ENCODE peak calls at places on chromosomes 7 and 10, in five cellular contexts. O, C, B, L and M are unnamed samples.

GRCh38 chr7:105315357-105315756 is 73.4 kb downstream of the SRPK2 start:
- DNase-seq in O (no peak), C (no peak), B (no peak), L (no peak), M (peak; percentile 35)

GRCh38 chr10:50981385-50981784 is 92.9 kb upstream of the PRKG1 start:
- DNase-seq in O (no peak), C (no peak), B (no peak), L (no peak), M (no peak)

GRCh38 chr7:140519007-140519399 is 39.7 kb upstream of the MKRN1 start:
- DNase-seq in O (no peak), C (no peak), B (no peak), L (no peak), M (no peak)

GRCh38 chr7:134669845-134670373 is 23.3 kb downstream of the BPGM start:
- DNase-seq in O (peak; percentile 92), C (peak; percentile 57), B (no peak), L (no peak), M (peak; percentile 78)

GRCh38 chr10:4981722-4982471 is 18.7 kb downstream of the AKR1C1 start:
- DNase-seq in O (peak; percentile 70), C (peak; percentile 29), B (no peak), L (peak; percentile 2), M (peak; percentile 69)

GRCh38 chr10:26505491-26505890 is 67.3 kb downstream of the APBB1IP start:
- DNase-seq in O (no peak), C (no peak), B (no peak), L (no peak), M (no peak)

GRCh38 chr10:33133557-33133956 is 175.5 kb upstream of the ITGB1 start:
- DNase-seq in O (no peak), C (no peak), B (no peak), L (no peak), M (no peak)

GRCh38 chr7:39379416-39379815 is 186.8 kb upstream of the YAE1 start:
- DNase-seq in O (no peak), C (no peak), B (no peak), L (no peak), M (no peak)

GRCh38 chr7:142477079-142477651 is 219.3 kb upstream of the PRSS58 start:
- DNase-seq in O (peak; percentile 58), C (no peak), B (no peak), L (no peak), M (peak; percentile 72)

GRCh38 chr7:127585044-127585953 is at the start of gene GCC1:
- DNase-seq in O (peak; percentile 91), C (peak; percentile 93), B (peak; percentile 94), L (peak; percentile 98), M (peak; percentile 84)

GRCh38 chr7:87806150-87806549 is 70.0 kb downstream of the SLC25A40 start:
- DNase-seq in O (no peak), C (no peak), B (no peak), L (no peak), M (no peak)

GRCh38 chr7:22726849-22727792 is at the start of gene IL6:
- DNase-seq in O (peak; percentile 96), C (peak; percentile 79), B (peak; percentile 89), L (peak; percentile 14), M (peak; percentile 98)

GRCh38 chr7:82343716-82344115 is 99.9 kb downstream of the CACNA2D1 start:
- DNase-seq in O (no peak), C (no peak), B (no peak), L (no peak), M (no peak)

GRCh38 chr7:142478479-142479220 is 220.8 kb upstream of the PRSS58 start:
- DNase-seq in O (peak; percentile 65), C (no peak), B (no peak), L (no peak), M (peak; percentile 74)

GRCh38 chr10:117689566-117689965 is 147.0 kb downstream of the EMX2 start:
- DNase-seq in O (no peak), C (no peak), B (no peak), L (no peak), M (no peak)

DNA sequence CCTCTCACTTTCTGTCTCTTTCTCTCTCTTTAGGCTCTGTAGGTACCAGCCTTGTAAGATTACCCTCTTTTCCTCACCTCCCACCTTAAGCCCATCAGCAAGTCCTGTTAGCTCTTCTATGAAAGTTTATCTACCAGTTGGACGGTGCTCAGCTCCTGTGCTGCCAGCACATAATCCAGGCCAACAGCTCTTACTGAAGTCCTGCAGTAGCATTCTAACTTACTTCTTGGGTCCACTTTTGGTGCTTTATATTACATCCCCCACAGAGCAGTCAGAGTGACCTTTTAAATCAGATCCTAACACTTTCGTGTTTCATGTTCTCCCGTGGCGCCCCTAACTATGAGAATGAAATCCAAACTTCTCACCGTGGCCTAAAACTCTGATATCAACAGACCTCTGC is 38.9 kb upstream of the ITGA8 start:
- DNase-seq in O (no peak), C (no peak), B (no peak), L (no peak), M (no peak)
- TF ChIP-seq CTCF in O (no peak), C (no peak), B (no peak), L (no peak), M (no peak)

GRCh38 chr10:75857896-75858295 is 426.5 kb downstream of the LRMDA start:
- DNase-seq in O (no peak), C (no peak), B (no peak), L (no peak), M (no peak)

GRCh38 chr10:75857269-75857846 is 425.9 kb downstream of the LRMDA start:
- DNase-seq in O (no peak), C (no peak), B (no peak), L (no peak), M (no peak)

GRCh38 chr10:75858357-75858756 is 426.9 kb downstream of the LRMDA start:
- DNase-seq in O (no peak), C (no peak), B (no peak), L (no peak), M (no peak)

GRCh38 chr10:75851946-75852345 is 420.5 kb downstream of the LRMDA start:
- DNase-seq in O (no peak), C (no peak), B (no peak), L (no peak), M (no peak)

GRCh38 chr10:75853085-75853484 is 421.7 kb downstream of the LRMDA start:
- DNase-seq in O (peak; percentile 6), C (no peak), B (no peak), L (no peak), M (peak; percentile 8)
- TF ChIP-seq CTCF in O (peak; percentile 38), C (no peak), B (no peak), L (peak; percentile 29), M (peak; percentile 50)

GRCh38 chr10:111765216-111765615 is 418.3 kb downstream of the GPAM start:
- DNase-seq in O (no peak), C (no peak), B (no peak), L (no peak), M (no peak)

GRCh38 chr10:111766464-111766863 is 417.1 kb downstream of the GPAM start:
- DNase-seq in O (no peak), C (no peak), B (no peak), L (no peak), M (no peak)

GRCh38 chr10:111756541-111757061 is 427.0 kb downstream of the GPAM start:
- DNase-seq in O (no peak), C (no peak), B (no peak), L (peak; percentile 53), M (peak; percentile 69)

GRCh38 chr10:111758593-111758992 is 425.0 kb downstream of the GPAM start:
- DNase-seq in O (no peak), C (no peak), B (no peak), L (no peak), M (no peak)

GRCh38 chr10:111762114-111762513 is 421.5 kb downstream of the GPAM start:
- DNase-seq in O (no peak), C (no peak), B (no peak), L (no peak), M (peak; percentile 8)
- TF ChIP-seq CTCF in O (no peak), C (no peak), B (no peak), L (no peak), M (no peak)

DNA sequence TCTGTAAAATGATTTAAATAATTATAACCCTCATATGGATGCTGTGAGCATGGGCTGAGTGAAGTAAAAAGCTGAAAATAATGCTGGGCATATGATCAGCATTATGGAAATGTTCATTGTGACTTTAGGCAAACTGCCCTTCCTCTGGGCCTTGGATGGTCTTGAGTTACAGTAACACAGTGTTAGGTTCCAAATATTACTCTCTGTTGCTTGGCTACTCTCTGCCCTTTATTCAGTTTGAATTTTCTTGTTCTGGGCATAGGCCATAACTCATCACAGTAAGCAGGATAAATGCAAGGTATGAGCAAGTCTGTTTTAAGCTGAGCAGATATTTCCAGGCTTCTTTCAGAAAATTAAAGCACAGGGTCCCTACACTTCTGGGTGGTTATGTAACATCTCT is 868.0 kb downstream of the KCNMA1 start:
- DNase-seq in O (no peak), C (no peak), B (no peak), L (no peak), M (no peak)
- TF ChIP-seq CTCF in O (no peak), C (no peak), B (no peak), L (no peak), M (no peak)

DNA sequence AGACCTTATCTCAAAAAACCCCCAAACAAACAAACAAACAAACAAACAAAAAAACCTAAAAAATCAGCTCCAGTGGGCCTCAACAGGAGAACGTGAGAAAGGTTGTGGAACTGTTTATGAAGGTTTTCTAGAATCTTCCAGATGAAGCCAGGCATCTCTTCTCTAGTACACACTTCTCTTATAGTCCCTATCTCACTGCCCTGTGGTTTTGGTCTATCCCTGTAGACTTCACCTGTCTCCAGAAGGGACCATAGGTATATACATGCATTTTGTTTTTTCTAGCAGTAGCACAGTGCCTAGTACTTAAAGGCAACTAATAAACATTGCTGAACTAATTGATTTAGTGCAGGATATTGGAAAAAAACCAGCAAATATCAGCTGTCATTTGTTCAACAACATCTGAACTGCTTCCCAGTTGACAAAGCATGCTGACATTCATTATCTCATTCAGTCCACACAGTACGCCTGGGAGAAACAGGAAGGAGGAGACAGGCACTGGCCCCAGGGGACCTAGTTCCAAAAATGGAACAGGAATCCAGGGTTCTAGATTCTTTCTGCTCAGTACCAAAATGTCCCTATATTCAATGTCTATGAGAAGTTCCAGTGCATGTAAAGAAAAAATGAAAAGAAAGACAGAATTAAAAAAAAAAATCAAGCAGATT is 59.8 kb downstream of the C10orf67 start:
- DNase-seq in O (no peak), C (no peak), B (no peak), L (no peak), M (no peak)
- TF ChIP-seq CTCF in O (no peak), C (no peak), B (no peak), L (no peak), M (no peak)

GRCh38 chr10:77392236-77392721 is 245.3 kb downstream of the KCNMA1 start:
- DNase-seq in O (peak; percentile 66), C (no peak), B (peak; percentile 52), L (no peak), M (peak; percentile 75)

GRCh38 chr10:77393821-77394501 is 243.6 kb downstream of the KCNMA1 start:
- DNase-seq in O (no peak), C (no peak), B (no peak), L (no peak), M (no peak)

GRCh38 chr10:77391605-77392235 is 245.9 kb downstream of the KCNMA1 start:
- DNase-seq in O (peak; percentile 88), C (no peak), B (peak; percentile 81), L (peak; percentile 92), M (peak; percentile 87)

GRCh38 chr10:77392851-77393250 is 244.8 kb downstream of the KCNMA1 start:
- DNase-seq in O (peak; percentile 93), C (no peak), B (no peak), L (no peak), M (peak; percentile 98)

DNA sequence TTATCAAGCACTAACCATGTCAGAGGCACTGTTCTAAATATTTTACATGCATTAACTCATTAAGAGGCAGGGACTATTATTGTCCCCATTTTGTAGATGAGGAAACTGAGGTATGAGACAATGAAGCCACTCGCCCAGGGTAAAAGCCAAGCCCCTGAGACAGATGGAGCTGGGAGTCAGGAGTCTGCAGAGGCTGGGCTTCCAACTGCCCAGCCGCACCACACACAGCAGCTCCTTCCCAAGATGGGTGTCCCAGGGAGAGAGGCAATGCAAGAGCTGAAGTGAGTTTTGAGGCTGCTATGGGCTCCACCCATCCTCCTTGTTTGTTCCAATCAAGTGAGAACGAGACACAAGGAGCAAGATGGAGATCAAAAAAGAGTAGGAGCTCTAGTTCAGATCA is 244.2 kb downstream of the KCNMA1 start:
- DNase-seq in O (no peak), C (no peak), B (no peak), L (no peak), M (no peak)
- TF ChIP-seq CTCF in O (no peak), C (no peak), B (no peak), L (no peak), M (no peak)